ENCODE peak calls at places on chromosomes 2 and 18, in nine cellular contexts. P is stimulated activated CD4-positive, alpha-beta T cell treated with anti-CD3 and anti-CD28 coated beads, Interleukin-2, amount 100 ng/mL, for 24 hours; Z is germinal center; K is effector CD4-positive, alpha-beta T cell; U is fibroblast of villous mesenchyme; O is GM12865; H is GM13976; W is HEK293T; J is Kasumi-1. A is an unnamed sample.

GRCh38 chr2:215356948-215357461 is 45.1 kb downstream of the ATIC start:
- DNase-seq in O (no peak), K (no peak), J (no peak), W (no peak), U (peak), P (no peak), Z (no peak), H (no peak), A (no peak)

GRCh38 chr2:1047485-1047884 is 96.8 kb downstream of the SNTG2 start:
- DNase-seq in U (no peak), P (no peak), Z (peak), K (no peak), O (no peak), H (no peak), W (no peak), J (peak), A (no peak)

GRCh38 chr18:25233582-25234362 is 118.2 kb downstream of the ZNF521 start:
- DNase-seq in H (no peak), U (peak), O (no peak), K (no peak), W (no peak), Z (no peak), P (no peak), J (no peak), A (no peak)

GRCh38 chr18:9902832-9903231 is 11.0 kb upstream of the VAPA start:
- DNase-seq in W (no peak), U (peak), O (no peak), Z (no peak), K (no peak), H (no peak), P (no peak), J (no peak), A (no peak)

GRCh38 chr2:3728104-3729054 is 25.0 kb downstream of the DCDC2C start:
- DNase-seq in W (peak), O (peak), U (peak), P (no peak), Z (peak), K (no peak), H (peak), J (peak), A (peak)

GRCh38 chr2:234708091-234708683 is 211.3 kb upstream of the ARL4C start:
- DNase-seq in U (peak), O (no peak), H (no peak), Z (no peak), W (no peak), P (no peak), K (no peak), J (no peak), A (no peak)

GRCh38 chr2:28716265-28716865 is 35.3 kb upstream of the PPP1CB start:
- DNase-seq in O (peak), U (peak), J (peak), K (no peak), W (peak), P (no peak), H (peak), Z (peak), A (peak)

GRCh38 chr2:48793671-48794070 is 38.1 kb upstream of the LHCGR start:
- DNase-seq in W (no peak), Z (no peak), U (no peak), H (no peak), K (no peak), O (no peak), P (no peak), J (no peak), A (no peak)

GRCh38 chr18:76572517-76573247 is 77.6 kb upstream of the ZNF516 start:
- DNase-seq in W (no peak), Z (no peak), P (no peak), O (peak), U (peak), J (no peak), H (no peak), K (no peak), A (no peak)

GRCh38 chr2:158667567-158667966 is 127.5 kb upstream of the DAPL1 start:
- DNase-seq in U (no peak), P (no peak), K (no peak), Z (no peak), J (no peak), H (no peak), O (no peak), W (no peak), A (no peak)

GRCh38 chr2:180539541-180539940 is 440.9 kb upstream of the UBE2E3 start:
- DNase-seq in H (no peak), O (no peak), P (no peak), W (no peak), U (no peak), K (no peak), Z (no peak), J (peak), A (no peak)

GRCh38 chr2:197286805-197287595 is 23.6 kb downstream of the ANKRD44 start:
- DNase-seq in U (peak), Z (no peak), P (no peak), H (peak), O (peak), J (no peak), K (peak), W (no peak), A (no peak)

GRCh38 chr2:150491943-150492342 is 4.5 kb upstream of the RND3 start:
- DNase-seq in O (no peak), P (no peak), J (no peak), Z (no peak), K (no peak), H (no peak), U (peak), W (no peak), A (no peak)

GRCh38 chr2:53787255-53787910 is 539 bp downstream of the ERLEC1 start:
- DNase-seq in P (peak), O (no peak), U (peak), H (peak), K (no peak), Z (peak), W (peak), J (peak), A (peak)

GRCh38 chr18:77393519-77393918 is 143.9 kb downstream of the GALR1 start:
- DNase-seq in J (no peak), Z (no peak), K (no peak), H (no peak), P (no peak), O (peak), W (no peak), U (no peak), A (no peak)

GRCh38 chr2:197212344-197213262 is 98.0 kb downstream of the ANKRD44 start:
- DNase-seq in Z (peak), W (no peak), P (no peak), O (peak), H (no peak), J (no peak), U (no peak), K (peak), A (no peak)

GRCh38 chr18:34787931-34788532 is 77.9 kb downstream of the DTNA start:
- DNase-seq in P (peak), J (peak), Z (peak), O (peak), W (peak), U (peak), K (peak), H (peak), A (peak)

GRCh38 chr2:41414486-41415230 is 633.2 kb upstream of the PKDCC start:
- DNase-seq in H (peak), O (peak), Z (peak), U (peak), K (no peak), W (peak), P (no peak), J (peak), A (peak)

GRCh38 chr2:41222593-41222992 is 770.7 kb upstream of the SLC8A1 start:
- DNase-seq in K (no peak), U (no peak), Z (no peak), W (no peak), H (no peak), O (no peak), P (no peak), J (no peak), A (no peak)

GRCh38 chr18:74994502-74995403 is 214.2 kb downstream of the PTGR3 start:
- DNase-seq in O (peak), K (no peak), W (no peak), Z (peak), P (peak), U (peak), J (peak), H (peak), A (no peak)

GRCh38 chr2:118388771-118389170 is 300.5 kb downstream of the INSIG2 start:
- DNase-seq in O (no peak), Z (no peak), J (no peak), P (no peak), H (no peak), U (peak), K (no peak), W (no peak), A (no peak)

GRCh38 chr2:128736046-128736688 is 417.5 kb upstream of the HS6ST1 start:
- DNase-seq in O (no peak), Z (no peak), U (no peak), H (no peak), P (no peak), J (no peak), K (no peak), W (no peak), A (peak)

GRCh38 chr18:70365361-70365760 is 76.5 kb downstream of the SOCS6 start:
- DNase-seq in U (no peak), W (no peak), O (no peak), P (no peak), J (no peak), Z (no peak), H (no peak), K (no peak), A (no peak)

GRCh38 chr2:229715895-229716507 is 1.6 kb upstream of the DNER start:
- DNase-seq in O (peak), U (no peak), K (no peak), J (peak), P (peak), W (peak), H (no peak), Z (peak), A (peak)

GRCh38 chr2:113052767-113053166 is at the start of gene IL36B:
- DNase-seq in U (no peak), W (no peak), K (no peak), J (no peak), Z (no peak), P (no peak), H (no peak), O (no peak), A (no peak)

GRCh38 chr2:23322813-23323212 is 62.2 kb upstream of the KLHL29 start:
- DNase-seq in J (no peak), O (no peak), U (no peak), W (no peak), P (no peak), K (no peak), Z (no peak), H (no peak), A (no peak)

GRCh38 chr2:185374878-185375277 is 363.7 kb upstream of the FSIP2 start:
- DNase-seq in H (no peak), Z (no peak), O (no peak), J (no peak), K (no peak), P (no peak), W (no peak), U (no peak), A (no peak)

GRCh38 chr2:181231886-181232644 is 225.1 kb upstream of the ITGA4 start:
- DNase-seq in O (no peak), J (no peak), W (no peak), U (peak), P (no peak), K (no peak), Z (no peak), H (no peak), A (no peak)

GRCh38 chr2:227862741-227863588 is 8.5 kb upstream of the DAW1 start:
- DNase-seq in P (no peak), W (no peak), Z (no peak), J (no peak), U (peak), K (no peak), O (no peak), H (no peak), A (no peak)

GRCh38 chr2:170817247-170817998 is 736 bp downstream of the GAD1 start:
- DNase-seq in K (no peak), P (peak), W (peak), Z (no peak), H (peak), U (peak), O (peak), J (peak), A (peak)

GRCh38 chr2:58138631-58139030 is 92.0 kb downstream of the VRK2 start:
- DNase-seq in K (no peak), H (no peak), W (no peak), U (no peak), O (no peak), P (no peak), J (no peak), Z (no peak), A (no peak)

A was measured in SK-N-SH.